ENCODE peak calls at places on chromosomes 12 and 14, in five cellular contexts. E is lower lobe of right lung; X is stimulated activated CD8-positive, alpha-beta memory T cell treated with anti-CD3 and anti-CD28 coated beads, Interleukin-4, amount 100 ng/mL, for 1 hour; C is T-helper 2 cell; D is left ventricle myocardium inferior. U is an unnamed sample.

GRCh38 chr12:89208661-89209096 is 143.6 kb downstream of the DUSP6 start:
- DNase-seq in E (no peak), X (no peak), C (no peak), D (no peak), U (no peak)

GRCh38 chr12:87656311-87656710 is 372.9 kb downstream of the C12orf50 start:
- DNase-seq in E (no peak), X (no peak), C (no peak), D (no peak), U (no peak)

GRCh38 chr12:51524386-51524901 is 66.6 kb upstream of the SCN8A start:
- DNase-seq in E (no peak), X (no peak), C (no peak), D (no peak), U (no peak)

GRCh38 chr12:6534158-6534913 is at the start of gene GAPDH:
- DNase-seq in E (peak), X (peak), C (peak), D (peak), U (peak)

GRCh38 chr12:93514853-93515252 is 47.5 kb downstream of the MRPL42 start:
- DNase-seq in E (no peak), X (no peak), C (no peak), D (no peak), U (no peak)

GRCh38 chr14:102985665-102986064 is 63.2 kb downstream of the AMN start:
- DNase-seq in E (no peak), X (no peak), C (no peak), D (no peak), U (no peak)

GRCh38 chr14:73773441-73774243 is 59.5 kb upstream of the PNMA1 start:
- DNase-seq in E (no peak), X (no peak), C (no peak), D (no peak), U (no peak)

GRCh38 chr14:55103005-55103640 is 25.9 kb upstream of the LGALS3 start:
- DNase-seq in E (peak), X (peak), C (peak), D (peak), U (peak)

GRCh38 chr12:74119811-74120362 is 417.7 kb upstream of the ATXN7L3B start:
- DNase-seq in E (no peak), X (no peak), C (no peak), D (no peak), U (no peak)

GRCh38 chr12:98922871-98923270 is 277.8 kb downstream of the APAF1 start:
- DNase-seq in E (no peak), X (no peak), C (no peak), D (no peak), U (no peak)

GRCh38 chr12:111204684-111205305 is 164.1 kb downstream of the PHETA1 start:
- DNase-seq in E (no peak), X (no peak), C (no peak), D (peak), U (no peak)

GRCh38 chr12:28780096-28780495 is 369.0 kb upstream of the FAR2 start:
- DNase-seq in E (no peak), X (no peak), C (no peak), D (no peak), U (no peak)

GRCh38 chr14:85437143-85437542 is 92.8 kb upstream of the FLRT2 start:
- DNase-seq in E (no peak), X (no peak), C (no peak), D (no peak), U (no peak)

GRCh38 chr12:19525236-19525635 is 85.9 kb downstream of the AEBP2 start:
- DNase-seq in E (no peak), X (no peak), C (no peak), D (no peak), U (no peak)

GRCh38 chr12:2319747-2320146 is 267.0 kb downstream of the CACNA1C start:
- DNase-seq in E (no peak), X (no peak), C (no peak), D (peak), U (no peak)

GRCh38 chr12:27866382-27867101 is 86.5 kb upstream of the MANSC4 start:
- DNase-seq in E (no peak), X (no peak), C (no peak), D (no peak), U (no peak)

GRCh38 chr14:59631237-59631636 is 54.6 kb upstream of the CCDC175 start:
- DNase-seq in E (no peak), X (no peak), C (no peak), D (no peak), U (no peak)

GRCh38 chr12:92505373-92506340 is 197.1 kb upstream of the PLEKHG7 start:
- DNase-seq in E (peak), X (no peak), C (peak), D (peak), U (peak)

GRCh38 chr12:101566318-101566717 is 28.5 kb upstream of the MYBPC1 start:
- DNase-seq in E (no peak), X (no peak), C (no peak), D (no peak), U (no peak)

GRCh38 chr14:90596733-90597132 is 199.9 kb downstream of the CALM1 start:
- DNase-seq in E (no peak), X (no peak), C (no peak), D (no peak), U (no peak)

GRCh38 chr14:54785778-54786160 is 116.9 kb downstream of the GCH1 start:
- DNase-seq in E (no peak), X (no peak), C (no peak), D (no peak), U (no peak)

GRCh38 chr12:118107026-118107425 is 3.2 kb upstream of the VSIG10 start:
- DNase-seq in E (no peak), X (no peak), C (no peak), D (no peak), U (no peak)

GRCh38 chr12:59317598-59317997 is 278.2 kb upstream of the SLC16A7 start:
- DNase-seq in E (no peak), X (no peak), C (no peak), D (no peak), U (no peak)

GRCh38 chr14:23366163-23366921 is 1.4 kb upstream of the EFS start:
- DNase-seq in E (peak), X (no peak), C (no peak), D (peak), U (peak)

GRCh38 chr14:104392001-104392395 is 187.6 kb upstream of the C14orf180 start:
- DNase-seq in E (no peak), X (no peak), C (no peak), D (no peak), U (no peak)

GRCh38 chr12:108733132-108733531 is 1.8 kb upstream of the CORO1C start:
- DNase-seq in E (no peak), X (no peak), C (no peak), D (no peak), U (no peak)

GRCh38 chr12:65949009-65949623 is 124.8 kb downstream of the HMGA2 start:
- DNase-seq in E (no peak), X (no peak), C (no peak), D (no peak), U (no peak)

GRCh38 chr12:92702754-92703679 is at the start of gene PLEKHG7:
- DNase-seq in E (no peak), X (no peak), C (no peak), D (no peak), U (no peak)

U was measured in adrenal gland.